ENCODE peak calls at places on chromosomes 1 and 21, in seven cellular contexts. N is suprapubic skin, G is HepG2, E is K562, D is stomach, O is HCT116, C is transverse colon. A is an unnamed sample.
A peak's percentile ranks its signal among the peaks of the same experiment; 100 is the strongest.

GRCh38 chr1:175887981-175888428 is 144.6 kb upstream of the TNR start:
- DNase-seq in N (no peak), G (peak; percentile 45), E (peak; percentile 74), D (peak; percentile 30), O (peak; percentile 21), C (peak; percentile 57), A (no peak)

GRCh38 chr1:222372221-222372620 is 175.7 kb downstream of the HHIPL2 start:
- DNase-seq in N (no peak), G (no peak), E (no peak), D (no peak), O (no peak), C (no peak), A (no peak)

GRCh38 chr1:118692143-118692542 is 296.0 kb downstream of the TBX15 start:
- DNase-seq in N (no peak), G (no peak), E (no peak), D (no peak), O (no peak), C (no peak), A (no peak)

GRCh38 chr1:148372731-148373130 is 110.4 kb downstream of the PPIAL4G start:
- DNase-seq in N (no peak), G (peak; percentile 20), E (no peak), D (no peak), O (no peak), C (peak; percentile 34), A (no peak)

GRCh38 chr1:45802343-45803298 is 791 bp upstream of the MAST2 start:
- DNase-seq in N (peak; percentile 91), G (peak; percentile 84), E (peak; percentile 91), D (peak; percentile 59), O (peak; percentile 57), C (peak; percentile 67), A (peak; percentile 94)

GRCh38 chr1:91015794-91016550 is 5.9 kb downstream of the ZNF644 start:
- DNase-seq in N (no peak), G (peak; percentile 90), E (no peak), D (no peak), O (no peak), C (no peak), A (no peak)

GRCh38 chr1:245877976-245878375 is 629.1 kb downstream of the SMYD3 start:
- DNase-seq in N (no peak), G (no peak), E (no peak), D (no peak), O (no peak), C (no peak), A (no peak)

GRCh38 chr1:41783189-41783639 is 135.5 kb downstream of the HIVEP3 start:
- DNase-seq in N (no peak), G (no peak), E (no peak), D (no peak), O (peak; percentile 79), C (no peak), A (no peak)

GRCh38 chr1:2198571-2198970 is 4.0 kb upstream of the FAAP20 start:
- DNase-seq in N (no peak), G (no peak), E (no peak), D (peak; percentile 86), O (no peak), C (peak; percentile 67), A (peak; percentile 72)

GRCh38 chr1:112905420-112906154 is 50.4 kb downstream of the SLC16A1 start:
- DNase-seq in N (no peak), G (no peak), E (peak; percentile 19), D (peak; percentile 81), O (no peak), C (peak; percentile 74), A (no peak)

GRCh38 chr1:211324992-211325775 is 1.4 kb upstream of the TRAF5 start:
- DNase-seq in N (no peak), G (no peak), E (no peak), D (no peak), O (no peak), C (no peak), A (no peak)

GRCh38 chr21:43703068-43703880 is 15.7 kb upstream of the PDXK start:
- DNase-seq in N (no peak), G (peak; percentile 57), E (peak; percentile 73), D (peak; percentile 80), O (no peak), C (peak; percentile 78), A (no peak)

GRCh38 chr1:9181990-9182783 is 52.4 kb upstream of the H6PD start:
- DNase-seq in N (peak; percentile 65), G (peak; percentile 53), E (no peak), D (peak; percentile 65), O (no peak), C (peak; percentile 53), A (no peak)

GRCh38 chr1:180482425-180483275 is 19.7 kb downstream of the ACBD6 start:
- DNase-seq in N (no peak), G (peak; percentile 51), E (peak; percentile 79), D (no peak), O (no peak), C (no peak), A (no peak)

GRCh38 chr1:117659565-117660264 is 53.9 kb downstream of the TENT5C start:
- DNase-seq in N (no peak), G (no peak), E (peak; percentile 94), D (no peak), O (no peak), C (no peak), A (no peak)

GRCh38 chr1:153420306-153420705 is 4.0 kb downstream of the S100A7A start:
- DNase-seq in N (no peak), G (no peak), E (no peak), D (no peak), O (no peak), C (no peak), A (no peak)

GRCh38 chr1:48005254-48006162 is 8.3 kb upstream of the TRABD2B start:
- DNase-seq in N (no peak), G (no peak), E (no peak), D (no peak), O (no peak), C (no peak), A (no peak)
- TF ChIP-seq POLR2AphosphoS5 in N (no peak), G (no peak), E (no peak), D (no peak), O (no peak), C (no peak), A (no peak)

DNA sequence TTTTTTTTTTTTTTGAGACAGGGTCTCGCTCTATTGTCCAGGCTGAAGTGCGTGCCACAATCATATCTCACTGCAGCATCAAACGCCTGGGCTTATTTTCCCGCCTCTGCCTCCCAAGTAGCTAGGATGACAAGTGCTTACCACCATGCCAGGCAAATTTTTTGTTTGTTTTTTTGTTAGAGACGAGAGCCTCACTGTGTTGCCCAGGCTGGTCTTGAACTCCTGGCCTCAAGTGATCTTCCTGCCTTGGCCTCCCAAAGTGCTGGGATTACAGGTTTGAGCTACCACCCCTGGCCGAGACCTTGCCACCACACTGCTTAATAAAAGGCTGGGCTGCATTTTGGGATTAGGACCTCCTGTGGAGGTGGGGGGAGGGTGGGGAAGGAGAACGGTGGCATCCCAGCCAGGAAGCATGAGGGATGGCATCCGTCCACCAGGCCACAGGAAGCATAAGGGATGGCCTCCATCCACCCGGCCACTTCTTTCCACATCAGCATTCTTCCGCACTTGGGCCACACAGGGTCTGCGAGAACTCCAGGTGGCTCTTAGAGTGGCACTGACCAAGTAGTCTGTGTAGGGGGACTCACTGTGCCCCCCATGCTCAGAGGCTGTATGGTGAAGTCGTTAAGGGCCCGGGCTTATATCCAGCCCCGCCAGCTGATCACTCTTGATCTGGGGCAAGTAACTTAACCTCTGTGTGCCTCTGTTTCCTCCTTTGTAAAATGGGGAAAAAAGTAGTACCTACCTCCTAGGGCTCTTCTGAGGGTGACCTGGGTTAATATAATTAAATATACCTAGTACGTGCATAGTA is 75.0 kb downstream of the GALNT2 start:
- DNase-seq in N (no peak), G (no peak), E (no peak), D (no peak), O (no peak), C (no peak), A (no peak)
- H3K4me1 ChIP-seq in N (peaks cover 38% of the 10 kb centered on the region), G (peaks cover 32% of the 10 kb centered on the region), E (peaks cover 81% of the 10 kb centered on the region), D (peaks cover 18% of the 10 kb centered on the region), O (no peaks in the 10 kb centered on the region), C (peaks cover 41% of the 10 kb centered on the region), A (peaks cover 51% of the 10 kb centered on the region)

GRCh38 chr1:15758953-15759661 is 512 bp downstream of the FBLIM1 start:
- DNase-seq in N (no peak), G (no peak), E (no peak), D (no peak), O (no peak), C (no peak), A (no peak)
- TF ChIP-seq POLR2AphosphoS5 in N (no peak), G (no peak), E (no peak), D (no peak), O (no peak), C (no peak), A (no peak)

DNA sequence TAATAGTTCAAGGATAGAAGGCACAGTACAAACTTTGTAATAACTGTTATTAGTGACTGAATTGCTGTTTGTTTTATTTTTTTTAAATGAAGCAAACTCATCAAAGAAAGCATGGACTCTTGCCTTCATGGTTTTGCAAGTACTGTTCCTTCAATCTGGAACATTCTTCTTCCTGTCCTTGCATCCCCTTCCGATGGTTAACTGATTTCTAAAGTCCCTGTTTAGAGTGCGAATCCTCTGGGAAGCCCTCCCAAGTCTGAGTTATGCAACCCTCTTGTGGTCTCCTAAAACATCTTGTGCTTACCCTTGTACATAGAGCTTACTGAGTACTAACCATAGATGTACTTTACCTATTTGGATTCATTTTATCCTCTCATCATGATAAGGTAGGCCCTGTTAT is 52.2 kb upstream of the GCLM start:
- DNase-seq in N (no peak), G (no peak), E (no peak), D (no peak), O (no peak), C (no peak), A (no peak)
- H3K4me1 ChIP-seq in N (peaks cover 28% of the 10 kb centered on the region), G (peaks cover 83% of the 10 kb centered on the region), E (no peaks in the 10 kb centered on the region), D (no peaks in the 10 kb centered on the region), O (no peaks in the 10 kb centered on the region), C (no peaks in the 10 kb centered on the region), A (no peaks in the 10 kb centered on the region)

GRCh38 chr1:156813750-156814570 is 2.7 kb downstream of the SH2D2A start:
- DNase-seq in N (peak; percentile 71), G (peak; percentile 35), E (peak; percentile 87), D (peak; percentile 72), O (peak; percentile 19), C (peak; percentile 82), A (peak; percentile 83)
- TF ChIP-seq POLR2AphosphoS5 in N (no peak), G (peak; percentile 30), E (peak; percentile 59), D (peak; percentile 49), O (no peak), C (no peak), A (no peak)

GRCh38 chr1:82287556-82287955 is 486.8 kb downstream of the ADGRL2 start:
- DNase-seq in N (no peak), G (no peak), E (no peak), D (no peak), O (no peak), C (no peak), A (no peak)
- H3K4me1 ChIP-seq in N (no peaks in the 10 kb centered on the region), G (no peaks in the 10 kb centered on the region), E (no peaks in the 10 kb centered on the region), D (no peaks in the 10 kb centered on the region), O (no peaks in the 10 kb centered on the region), C (no peaks in the 10 kb centered on the region), A (no peaks in the 10 kb centered on the region)